ENCODE peak calls at places on chromosomes 6 and 20, in six cellular contexts. N is neural progenitor cell, C is heart left ventricle, F is HCT116, P is psoas muscle, D is Karpas-422. L is an unnamed sample. For H3K4me1, the result is how much of the 10 kb centered on the place peaks cover.

GRCh38 chr6:126228001-126228791 is 111.7 kb upstream of the CENPW start:
- DNase-seq in F (no peak), C (no peak), N (peak), P (no peak), D (no peak), L (no peak)

GRCh38 chr6:144103026-144103563 is 7.7 kb upstream of the SF3B5 start:
- DNase-seq in C (no peak), F (no peak), N (no peak), D (no peak), P (no peak), L (no peak)

GRCh38 chr6:110255356-110255755 is 75.1 kb downstream of the CDC40 start:
- DNase-seq in P (no peak), N (peak), D (peak), F (no peak), C (no peak), L (peak)

GRCh38 chr6:148035763-148036390 is 306.8 kb upstream of the SASH1 start:
- DNase-seq in P (no peak), F (no peak), C (no peak), D (no peak), N (no peak), L (no peak)

GRCh38 chr6:136517002-136517401 is 33.2 kb downstream of the MAP7 start:
- DNase-seq in C (no peak), D (no peak), P (no peak), N (no peak), F (no peak), L (no peak)

GRCh38 chr6:122772724-122773123 is 6.8 kb upstream of the FABP7 start:
- DNase-seq in P (no peak), F (no peak), D (no peak), C (no peak), N (no peak), L (no peak)

GRCh38 chr6:80268865-80269264 is 162.4 kb downstream of the BCKDHB start:
- DNase-seq in N (no peak), C (no peak), F (no peak), P (no peak), D (no peak), L (no peak)

GRCh38 chr6:112946051-112946450 is 598.9 kb downstream of the RFPL4B start:
- DNase-seq in P (no peak), C (no peak), N (no peak), D (no peak), F (no peak), L (no peak)

GRCh38 chr6:42453649-42454427 is 2.1 kb upstream of the TRERF1 start:
- DNase-seq in F (no peak), D (peak), P (peak), C (peak), N (peak), L (peak)

GRCh38 chr6:132365319-132365907 is 35.9 kb downstream of the MOXD1 start:
- DNase-seq in D (no peak), N (peak), C (no peak), P (no peak), F (no peak), L (no peak)

GRCh38 chr20:3821996-3822395 is 1.6 kb downstream of the AP5S1 start:
- DNase-seq in F (no peak), D (no peak), C (no peak), P (no peak), N (no peak), L (no peak)

GRCh38 chr6:125302840-125303511 is 1.2 kb upstream of the HDDC2 start:
- DNase-seq in P (no peak), F (no peak), D (no peak), C (no peak), N (no peak), L (no peak)

GRCh38 chr20:44701116-44701865 is 13.9 kb upstream of the CCN5 start:
- DNase-seq in F (no peak), D (no peak), C (no peak), N (no peak), P (no peak), L (no peak)

GRCh38 chr20:15491564-15491963 is 1081.7 kb downstream of the KIF16B start:
- DNase-seq in P (no peak), C (no peak), D (peak), N (peak), F (no peak), L (no peak)

GRCh38 chr6:33781105-33781975 is 7.6 kb downstream of the LEMD2 start:
- DNase-seq in D (no peak), F (peak), C (no peak), P (no peak), N (peak), L (no peak)

GRCh38 chr6:11272491-11273192 is 40.2 kb upstream of the NEDD9 start:
- DNase-seq in D (no peak), F (no peak), P (no peak), N (no peak), C (no peak), L (no peak)

GRCh38 chr6:30754631-30755030 is 10.3 kb upstream of the IER3 start:
- DNase-seq in D (no peak), C (no peak), N (no peak), F (no peak), P (no peak), L (no peak)

GRCh38 chr6:148082721-148083120 is 259.9 kb upstream of the SASH1 start:
- DNase-seq in P (no peak), C (no peak), F (no peak), D (no peak), N (no peak), L (no peak)

GRCh38 chr20:34997171-34997570 is 41.5 kb downstream of the MYH7B start:
- DNase-seq in D (no peak), F (no peak), N (no peak), C (no peak), P (no peak), L (no peak)

GRCh38 chr6:110414669-110415296 is 592 bp downstream of the DDO start:
- DNase-seq in P (no peak), D (no peak), C (peak), F (no peak), N (no peak), L (no peak)

GRCh38 chr6:82361631-82362030 is 2.0 kb upstream of the TPBG start:
- DNase-seq in D (no peak), C (no peak), N (no peak), P (no peak), F (no peak), L (no peak)

GRCh38 chr6:118387921-118388701 is 160.0 kb upstream of the PLN start:
- DNase-seq in C (no peak), D (no peak), F (peak), N (no peak), P (no peak), L (peak)

GRCh38 chr6:129475477-129476247 is 234.3 kb downstream of the ARHGAP18 start:
- DNase-seq in F (no peak), D (no peak), P (no peak), N (peak), C (no peak), L (no peak)

GRCh38 chr6:24069546-24069945 is 56.5 kb upstream of the NRSN1 start:
- DNase-seq in D (no peak), C (no peak), F (no peak), P (no peak), N (no peak), L (no peak)

GRCh38 chr6:23704655-23705054 is 421.4 kb upstream of the NRSN1 start:
- DNase-seq in N (no peak), D (no peak), F (no peak), C (no peak), P (no peak), L (no peak)

GRCh38 chr20:61476956-61477355 is 224.9 kb downstream of the CDH4 start:
- DNase-seq in D (no peak), P (no peak), C (no peak), N (no peak), F (no peak), L (no peak)

DNA sequence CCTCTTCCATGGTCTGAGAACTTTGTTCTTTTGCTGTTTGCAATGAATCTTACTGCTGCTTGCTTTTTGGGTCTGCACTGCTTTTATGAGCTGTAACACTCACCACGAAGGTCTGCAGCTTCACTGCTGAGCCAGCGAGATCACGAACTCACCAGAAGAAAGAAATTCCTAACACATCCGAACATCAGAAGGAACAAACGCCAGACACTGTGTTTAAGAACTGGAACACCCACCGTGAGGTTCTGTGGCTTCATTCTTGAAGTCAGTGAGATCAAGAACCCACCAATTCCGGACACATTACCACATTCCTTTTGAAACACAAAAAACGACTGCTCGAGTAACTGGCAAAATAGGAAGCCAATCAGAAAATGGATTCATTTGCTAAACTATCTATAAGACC is 471.8 kb downstream of the TFAP2A start:
- DNase-seq in F (no peak), P (no peak), N (no peak), C (no peak), D (no peak), L (no peak)
- H3K27ac ChIP-seq in F (no peak), P (no peak), N (no peak), C (no peak), D (no peak), L (no peak)

GRCh38 chr20:58340853-58341252 is 31.3 kb downstream of the RAB22A start:
- DNase-seq in N (no peak), P (no peak), F (no peak), D (no peak), C (no peak), L (no peak)

GRCh38 chr20:58340151-58340550 is 30.6 kb downstream of the RAB22A start:
- DNase-seq in F (no peak), D (no peak), C (no peak), N (no peak), P (no peak), L (no peak)

GRCh38 chr20:58344741-58345140 is 35.2 kb downstream of the RAB22A start:
- DNase-seq in C (no peak), P (no peak), D (no peak), N (no peak), F (no peak), L (no peak)

GRCh38 chr20:58339741-58340140 is 30.2 kb downstream of the RAB22A start:
- DNase-seq in P (no peak), N (no peak), C (no peak), D (no peak), F (no peak), L (no peak)

GRCh38 chr20:58342104-58342945 is 32.8 kb downstream of the RAB22A start:
- DNase-seq in F (no peak), N (no peak), P (no peak), D (no peak), C (no peak), L (peak)
- H3K4me1 ChIP-seq in F (under half), N (under half), P (under half), D (under half), C (under half), L (under half)

DNA sequence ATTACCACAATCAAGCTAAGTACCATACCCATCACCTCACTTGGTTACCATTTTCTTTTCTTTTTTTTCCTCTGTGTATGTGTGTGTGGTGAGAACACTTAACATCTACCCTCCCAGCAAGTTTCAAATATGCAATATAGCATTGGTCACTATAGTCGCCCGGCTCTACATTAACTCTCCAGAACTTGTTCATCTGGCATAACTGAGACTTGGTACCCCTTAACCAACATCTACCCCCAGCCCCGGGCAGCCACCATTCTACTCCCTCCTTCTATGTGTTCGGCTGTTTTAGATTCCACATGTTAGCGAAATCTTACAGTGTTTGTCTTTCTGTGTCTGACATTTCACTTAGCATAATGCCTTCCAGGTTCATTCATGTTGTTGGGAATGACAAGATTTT is 89.0 kb upstream of the TOP1 start:
- DNase-seq in D (no peak), F (no peak), C (no peak), N (no peak), P (no peak), L (no peak)
- H3K27ac ChIP-seq in D (peak), F (no peak), C (no peak), N (no peak), P (no peak), L (no peak)

GRCh38 chr6:157929076-157929475 is 52.6 kb upstream of the SYNJ2 start:
- DNase-seq in F (no peak), P (no peak), C (no peak), D (no peak), N (no peak), L (no peak)

GRCh38 chr6:157925771-157926170 is 55.9 kb upstream of the SYNJ2 start:
- DNase-seq in P (no peak), N (no peak), D (no peak), F (no peak), C (no peak), L (no peak)

GRCh38 chr6:157935786-157936185 is 45.9 kb upstream of the SYNJ2 start:
- DNase-seq in D (no peak), F (no peak), P (no peak), N (no peak), C (no peak), L (no peak)

GRCh38 chr6:157928428-157928827 is 53.2 kb upstream of the SYNJ2 start:
- DNase-seq in N (no peak), F (no peak), C (no peak), D (no peak), P (no peak), L (no peak)

GRCh38 chr6:157929765-157930319 is 51.8 kb upstream of the SYNJ2 start:
- DNase-seq in P (no peak), C (no peak), F (no peak), N (no peak), D (no peak), L (no peak)
- H3K4me1 ChIP-seq in P (under half), C (under half), F (under half), N (under half), D (under half), L (under half)